ENCODE peak calls at places on chromosomes 5 and 9, in five cellular contexts. W is AG08396, J is gastrocnemius medialis, Q is frontal cortex, M is aorta. O is an unnamed sample.

GRCh38 chr5:146873186-146873917 is 5.2 kb downstream of the PPP2R2B start:
- DNase-seq in W (no peak), J (no peak), Q (no peak), M (no peak), O (no peak)

GRCh38 chr9:68546596-68547390 is 6.1 kb upstream of the TMEM252 start:
- DNase-seq in W (no peak), J (no peak), Q (no peak), M (no peak), O (no peak)

GRCh38 chr5:73529081-73529480 is 30.8 kb downstream of the BTF3 start:
- DNase-seq in W (no peak), J (no peak), Q (no peak), M (no peak), O (no peak)

GRCh38 chr9:14309403-14309802 is 4.5 kb downstream of the NFIB start:
- DNase-seq in W (no peak), J (no peak), Q (no peak), M (no peak), O (peak)

GRCh38 chr5:57494104-57495098 is 11.8 kb upstream of the ACTBL2 start:
- DNase-seq in W (peak), J (no peak), Q (no peak), M (peak), O (peak)

GRCh38 chr9:120477534-120478001 is 102.4 kb downstream of the CDK5RAP2 start:
- DNase-seq in W (peak), J (peak), Q (peak), M (peak), O (peak)

GRCh38 chr5:71573611-71574010 is 13.5 kb upstream of the MCCC2 start:
- DNase-seq in W (no peak), J (no peak), Q (no peak), M (no peak), O (no peak)

GRCh38 chr5:148697177-148697820 is 43.0 kb upstream of the HTR4 start:
- DNase-seq in W (peak), J (no peak), Q (no peak), M (peak), O (no peak)

GRCh38 chr5:91049800-91050199 is 333.3 kb downstream of the ARRDC3 start:
- DNase-seq in W (no peak), J (no peak), Q (no peak), M (no peak), O (peak)

GRCh38 chr5:43312076-43312620 is 1.1 kb downstream of the HMGCS1 start:
- DNase-seq in W (no peak), J (no peak), Q (no peak), M (no peak), O (no peak)

GRCh38 chr5:41852293-41852692 is 17.9 kb downstream of the OXCT1 start:
- DNase-seq in W (no peak), J (no peak), Q (no peak), M (no peak), O (no peak)

GRCh38 chr5:180816608-180817534 is 14.3 kb upstream of the MGAT1 start:
- DNase-seq in W (no peak), J (no peak), Q (no peak), M (no peak), O (no peak)

GRCh38 chr5:58259685-58260152 is 200.2 kb downstream of the PLK2 start:
- DNase-seq in W (peak), J (no peak), Q (no peak), M (no peak), O (no peak)

GRCh38 chr9:99732715-99733114 is 89.0 kb upstream of the NR4A3 start:
- DNase-seq in W (no peak), J (no peak), Q (no peak), M (no peak), O (no peak)

GRCh38 chr9:112091805-112092204 is 83.3 kb downstream of the SUSD1 start:
- DNase-seq in W (no peak), J (no peak), Q (no peak), M (no peak), O (no peak)

GRCh38 chr5:27315541-27316282 is 277.3 kb upstream of the CDH9 start:
- DNase-seq in W (no peak), J (no peak), Q (no peak), M (no peak), O (no peak)